ENCODE peak calls at places on chromosomes 11 and 22, in eight cellular contexts. U is neuronal stem cell; Q is tibial nerve; X is fibroblast of villous mesenchyme; L is heart right ventricle; A is naive thymus-derived CD4-positive, alpha-beta T cell; Z is mesenchymal stem cell; B is effector memory CD4-positive, alpha-beta T cell. P is an unnamed sample.

GRCh38 chr22:31350410-31350863 is 4.3 kb upstream of the PATZ1 start:
- DNase-seq in U (no peak), X (peak; percentile 34), Z (peak; percentile 18), L (no peak), A (no peak), B (no peak), Q (no peak), P (no peak)

GRCh38 chr11:134332782-134333181 is 994 bp downstream of the GLB1L2 start:
- DNase-seq in Z (no peak), L (no peak), U (no peak), X (no peak), Q (no peak), A (no peak), B (no peak), P (no peak)

GRCh38 chr22:16807109-16807508 is 18.1 kb downstream of the XKR3 start:
- DNase-seq in U (no peak), X (no peak), Q (no peak), B (no peak), L (no peak), A (no peak), Z (no peak), P (no peak)

GRCh38 chr11:130323452-130324448 is 9.0 kb upstream of the ZBTB44 start:
- DNase-seq in X (peak; percentile 40), L (no peak), U (no peak), A (no peak), Z (no peak), Q (no peak), B (no peak), P (no peak)

GRCh38 chr11:123475478-123475877 is 45.4 kb downstream of the GRAMD1B start:
- DNase-seq in Z (peak; percentile 65), A (no peak), Q (no peak), X (peak; percentile 21), L (no peak), U (peak; percentile 42), B (no peak), P (no peak)

GRCh38 chr11:1772270-1773130 is 8.8 kb upstream of the CTSD start:
- DNase-seq in A (no peak), Q (no peak), X (peak; percentile 88), L (peak; percentile 34), Z (peak; percentile 97), U (peak; percentile 57), B (no peak), P (no peak)

GRCh38 chr11:2470495-2470894 is 25.7 kb downstream of the KCNQ1 start:
- DNase-seq in X (no peak), Q (no peak), A (no peak), B (no peak), L (no peak), Z (no peak), U (no peak), P (no peak)

GRCh38 chr11:124115782-124116616 is 749 bp downstream of the VWA5A start:
- DNase-seq in U (no peak), L (no peak), Q (no peak), A (peak; percentile 6), B (no peak), X (peak; percentile 2), Z (no peak), P (no peak)

GRCh38 chr22:17346578-17346977 is 22.7 kb upstream of the CECR2 start:
- DNase-seq in Q (no peak), L (no peak), Z (no peak), U (no peak), B (no peak), A (no peak), X (no peak), P (no peak)

GRCh38 chr11:1486054-1486825 is at the start of gene MOB2:
- DNase-seq in U (no peak), L (peak; percentile 39), B (no peak), A (no peak), Z (no peak), Q (no peak), X (no peak), P (no peak)

GRCh38 chr22:48051796-48052620 is 1289.6 kb downstream of the TBC1D22A start:
- DNase-seq in L (no peak), A (no peak), Z (no peak), Q (no peak), B (no peak), U (no peak), X (no peak), P (no peak)

GRCh38 chr11:111602865-111603632 is 800 bp downstream of the SIK2 start:
- DNase-seq in U (peak; percentile 46), L (peak; percentile 41), X (peak; percentile 63), B (no peak), A (peak; percentile 32), Z (peak; percentile 64), Q (no peak), P (no peak)

GRCh38 chr11:110962907-110963306 is 250.7 kb upstream of the ARHGAP20 start:
- DNase-seq in Q (no peak), Z (peak; percentile 31), A (no peak), U (no peak), B (no peak), X (peak; percentile 83), L (no peak), P (no peak)

GRCh38 chr11:64101461-64101860 is 64.5 kb downstream of the MACROD1 start:
- DNase-seq in Z (no peak), U (no peak), Q (no peak), L (no peak), X (no peak), A (no peak), B (no peak), P (no peak)

GRCh38 chr11:37352485-37352884 is 754.4 kb upstream of the RAG2 start:
- DNase-seq in Q (no peak), A (no peak), B (no peak), Z (no peak), L (no peak), X (no peak), U (no peak), P (no peak)

GRCh38 chr11:69416123-69416475 is 65.4 kb upstream of the LINC01488 start:
- DNase-seq in L (no peak), A (no peak), Z (no peak), X (no peak), U (no peak), B (no peak), Q (no peak), P (no peak)

GRCh38 chr11:72625746-72626636 is 48.2 kb downstream of the PDE2A start:
- DNase-seq in X (peak; percentile 62), U (no peak), Z (peak; percentile 79), A (no peak), Q (peak; percentile 37), B (no peak), L (peak; percentile 73), P (no peak)

GRCh38 chr11:12599408-12600143 is 74.6 kb upstream of the TEAD1 start:
- DNase-seq in A (no peak), B (no peak), U (peak; percentile 24), L (peak; percentile 22), Q (no peak), X (no peak), Z (peak; percentile 12), P (peak; percentile 20)

GRCh38 chr11:8023831-8024555 is 36.9 kb downstream of the EIF3F start:
- DNase-seq in B (no peak), L (no peak), X (peak; percentile 14), A (no peak), U (no peak), Z (no peak), Q (no peak), P (no peak)

GRCh38 chr11:70544774-70545625 is 146.7 kb downstream of the CTTN start:
- DNase-seq in Z (peak; percentile 22), U (peak; percentile 65), X (no peak), B (no peak), Q (no peak), A (no peak), L (no peak), P (no peak)

GRCh38 chr11:104372111-104372510 is 208.2 kb upstream of the PDGFD start:
- DNase-seq in U (no peak), Q (no peak), A (no peak), B (no peak), Z (no peak), X (no peak), L (no peak), P (no peak)

GRCh38 chr11:11968511-11969280 is 39.7 kb downstream of the DKK3 start:
- DNase-seq in U (no peak), A (no peak), B (no peak), X (peak; percentile 55), Z (no peak), L (no peak), Q (no peak), P (no peak)

DNA sequence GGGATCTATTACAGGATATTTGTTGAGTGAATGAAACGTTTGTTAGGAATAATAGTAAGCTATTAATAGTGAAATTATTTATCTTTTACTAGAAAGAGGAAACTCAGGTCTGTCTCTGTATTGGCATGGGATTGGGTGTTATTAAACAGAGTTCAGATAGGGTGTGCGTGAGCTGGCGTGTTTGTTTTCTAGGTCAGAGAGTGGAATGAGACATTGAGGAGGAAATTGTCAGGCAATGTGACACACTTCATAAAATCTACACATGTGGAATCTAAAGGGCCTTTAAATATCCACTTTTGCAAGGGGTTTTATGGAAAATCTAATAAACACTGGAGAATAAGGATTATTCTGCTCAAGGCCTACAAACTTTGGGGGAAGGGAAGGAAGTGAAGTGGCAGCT is 552.9 kb downstream of the NTM start:
- DNase-seq in Z (no peak), L (no peak), U (no peak), X (peak; percentile 23), Q (no peak), A (no peak), B (no peak), P (no peak)
- H3K4me3 ChIP-seq in Z (no peak overlapping the region), L (no peak overlapping the region), U (no peak overlapping the region), X (no peak overlapping the region), Q (no peak overlapping the region), A (no peak overlapping the region), B (no peak overlapping the region), P (no peak overlapping the region)

DNA sequence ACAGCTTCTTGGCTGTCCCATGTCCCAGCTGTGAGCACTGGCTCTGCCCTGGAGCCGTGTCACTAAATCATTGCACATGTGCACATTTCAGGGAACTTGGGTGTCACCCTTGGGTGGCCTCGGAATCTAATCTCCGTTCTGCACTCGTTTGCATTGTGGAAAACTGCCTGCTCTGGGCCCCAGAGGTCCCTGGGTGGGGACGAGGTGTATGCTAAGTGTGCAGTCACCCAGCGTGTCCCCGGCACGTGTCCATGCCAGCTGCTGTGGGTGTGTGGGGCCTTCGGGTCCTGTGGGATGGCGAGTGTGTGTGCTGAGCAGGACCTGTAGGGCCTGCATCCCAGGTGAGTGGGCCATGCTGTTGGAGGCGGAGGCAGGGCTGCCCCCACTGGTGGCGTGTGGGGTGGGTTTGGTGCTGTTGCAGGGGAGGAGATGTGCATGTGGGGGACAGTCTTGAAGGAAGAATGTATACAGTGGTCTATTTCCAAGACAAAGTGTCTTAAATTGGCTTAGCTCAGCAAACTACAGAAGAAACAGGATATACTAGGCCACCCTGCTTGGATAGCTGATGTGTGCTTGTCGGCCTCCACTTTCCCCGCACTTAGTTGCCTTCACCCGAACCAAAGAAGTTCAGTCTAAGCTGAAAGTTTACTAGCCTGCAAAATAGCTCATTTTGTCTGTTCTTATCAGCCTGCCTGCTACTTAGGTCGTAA is 14.6 kb downstream of the TANGO2 start:
- DNase-seq in U (no peak), B (no peak), X (no peak), Z (no peak), L (no peak), A (no peak), Q (no peak), P (no peak)
- H3K4me3 ChIP-seq in U (no peak overlapping the region), B (no peak overlapping the region), X (no peak overlapping the region), Z (no peak overlapping the region), L (no peak overlapping the region), A (no peak overlapping the region), Q (no peak overlapping the region), P (no peak overlapping the region)

GRCh38 chr22:25746012-25746373 is 4.0 kb downstream of the MYO18B start:
- DNase-seq in Q (no peak), U (no peak), A (no peak), B (no peak), X (peak; percentile 20), L (no peak), Z (no peak), P (no peak)
- H3K4me3 ChIP-seq in Q (no peak overlapping the region), U (no peak overlapping the region), A (no peak overlapping the region), B (no peak overlapping the region), X (no peak overlapping the region), L (peak overlapping the region; percentile 58), Z (no peak overlapping the region), P (no peak overlapping the region)

GRCh38 chr22:19730662-19731360 is 7.5 kb downstream of the GP1BB start:
- DNase-seq in A (peak; percentile 76), Z (peak; percentile 72), L (peak; percentile 83), Q (peak; percentile 64), U (peak; percentile 79), X (peak; percentile 76), B (peak; percentile 68), P (peak; percentile 68)
- H3K4me3 ChIP-seq in A (peak overlapping the region; percentile 64), Z (peak overlapping the region; percentile 41), L (peak overlapping the region; percentile 39), Q (peak overlapping the region; percentile 47), U (peak overlapping the region; percentile 51), X (peak overlapping the region; percentile 62), B (peak overlapping the region; percentile 50), P (peak overlapping the region; percentile 52)

P was measured in GM06990.